ENCODE peak calls at places on chromosomes 4 and X, in nine cellular contexts. Z is Caco-2; O is GM23248; W is thyroid gland; Y is HL-60; S is tibial nerve; K is OCI-LY7; X is foreskin fibroblast; E is CD8-positive, alpha-beta T cell. L is an unnamed sample.

GRCh38 chr4:121034010-121034409 is 38.3 kb downstream of the NDNF start:
- DNase-seq in Z (no peak), O (peak), W (peak), Y (peak), S (peak), K (no peak), X (peak), E (no peak), L (peak)

GRCh38 chrX:123920065-123920785 is 41.3 kb upstream of the STAG2 start:
- DNase-seq in Z (no peak), O (peak), W (no peak), Y (no peak), S (no peak), K (no peak), X (peak), E (no peak), L (peak)

GRCh38 chr4:156894234-156894633 is 77.4 kb downstream of the PDGFC start:
- DNase-seq in Z (no peak), O (no peak), W (no peak), Y (no peak), S (no peak), K (no peak), X (no peak), E (no peak), L (no peak)

GRCh38 chrX:115372026-115372610 is 82.6 kb downstream of the LUZP4 start:
- DNase-seq in Z (no peak), O (peak), W (no peak), Y (no peak), S (no peak), K (no peak), X (peak), E (no peak), L (no peak)

GRCh38 chr4:102829803-102830202 is 2.5 kb upstream of the UBE2D3 start:
- DNase-seq in Z (no peak), O (no peak), W (no peak), Y (no peak), S (no peak), K (no peak), X (no peak), E (no peak), L (no peak)

GRCh38 chr4:31235961-31236360 is 515.8 kb downstream of the PCDH7 start:
- DNase-seq in Z (no peak), O (no peak), W (no peak), Y (no peak), S (no peak), K (no peak), X (no peak), E (no peak), L (no peak)

GRCh38 chr4:76074995-76075600 is 589 bp downstream of the ART3 start:
- DNase-seq in Z (no peak), O (no peak), W (no peak), Y (no peak), S (no peak), K (no peak), X (no peak), E (no peak), L (no peak)

GRCh38 chrX:10636337-10636736 is 16.0 kb upstream of the MID1 start:
- DNase-seq in Z (no peak), O (peak), W (peak), Y (no peak), S (peak), K (no peak), X (peak), E (no peak), L (no peak)

GRCh38 chr4:3799496-3799895 is 33.3 kb downstream of the ADRA2C start:
- DNase-seq in Z (no peak), O (no peak), W (no peak), Y (no peak), S (no peak), K (no peak), X (no peak), E (no peak), L (no peak)

GRCh38 chr4:57147335-57148060 is 37.3 kb upstream of the IGFBP7 start:
- DNase-seq in Z (no peak), O (peak), W (no peak), Y (no peak), S (no peak), K (no peak), X (peak), E (no peak), L (no peak)

GRCh38 chr4:95572304-95572991 is 23.7 kb upstream of the UNC5C start:
- DNase-seq in Z (no peak), O (no peak), W (peak), Y (peak), S (peak), K (no peak), X (no peak), E (no peak), L (no peak)

GRCh38 chr4:7217453-7218310 is 25.3 kb downstream of the SORCS2 start:
- DNase-seq in Z (peak), O (peak), W (no peak), Y (no peak), S (no peak), K (no peak), X (no peak), E (no peak), L (no peak)

GRCh38 chr4:20624783-20625364 is 75.4 kb upstream of the PACRGL start:
- DNase-seq in Z (peak), O (no peak), W (no peak), Y (no peak), S (no peak), K (no peak), X (peak), E (no peak), L (no peak)

GRCh38 chr4:54703182-54703581 is 45.4 kb downstream of the KIT start:
- DNase-seq in Z (no peak), O (no peak), W (no peak), Y (no peak), S (no peak), K (no peak), X (no peak), E (no peak), L (no peak)

GRCh38 chr4:61445374-61446063 is 245.4 kb downstream of the ADGRL3 start:
- DNase-seq in Z (no peak), O (no peak), W (no peak), Y (no peak), S (no peak), K (no peak), X (no peak), E (no peak), L (no peak)

GRCh38 chrX:77668391-77669237 is 117.4 kb downstream of the ATRX start:
- DNase-seq in Z (no peak), O (peak), W (no peak), Y (peak), S (no peak), K (no peak), X (peak), E (no peak), L (peak)

GRCh38 chr4:156294577-156294976 is 340.9 kb upstream of the CTSO start:
- DNase-seq in Z (no peak), O (peak), W (no peak), Y (peak), S (no peak), K (no peak), X (peak), E (no peak), L (peak)

GRCh38 chr4:56618734-56619133 is 62.4 kb downstream of the HOPX start:
- DNase-seq in Z (no peak), O (no peak), W (no peak), Y (no peak), S (no peak), K (no peak), X (no peak), E (no peak), L (no peak)

GRCh38 chr4:105060628-105061027 is 86.0 kb upstream of the TET2 start:
- DNase-seq in Z (no peak), O (no peak), W (no peak), Y (peak), S (no peak), K (no peak), X (no peak), E (no peak), L (peak)
- H3K4me3 ChIP-seq in Z (no peak), O (no peak), W (no peak), Y (no peak), S (no peak), K (no peak), X (no peak), E (no peak), L (no peak)

GRCh38 chr4:71752383-71753042 is 31.4 kb downstream of the GC start:
- DNase-seq in Z (no peak), O (no peak), W (no peak), Y (no peak), S (no peak), K (no peak), X (no peak), E (no peak), L (no peak)
- H3K4me3 ChIP-seq in Z (no peak), O (no peak), W (no peak), Y (no peak), S (no peak), K (no peak), X (no peak), E (no peak), L (no peak)

GRCh38 chr4:173403051-173403450 is 4.1 kb upstream of the SCRG1 start:
- DNase-seq in Z (no peak), O (peak), W (no peak), Y (no peak), S (no peak), K (no peak), X (peak), E (no peak), L (no peak)

GRCh38 chr4:173404296-173404865 is 5.5 kb upstream of the SCRG1 start:
- DNase-seq in Z (no peak), O (no peak), W (no peak), Y (no peak), S (no peak), K (no peak), X (no peak), E (no peak), L (no peak)

GRCh38 chr4:173398251-173398650 is 665 bp downstream of the SCRG1 start:
- DNase-seq in Z (no peak), O (peak), W (no peak), Y (no peak), S (no peak), K (no peak), X (no peak), E (no peak), L (no peak)

GRCh38 chr4:173397604-173398003 is 1.3 kb downstream of the SCRG1 start:
- DNase-seq in Z (no peak), O (no peak), W (no peak), Y (no peak), S (no peak), K (no peak), X (no peak), E (no peak), L (no peak)

GRCh38 chr4:173399016-173399415 is at the start of gene SCRG1:
- DNase-seq in Z (no peak), O (no peak), W (no peak), Y (no peak), S (peak), K (no peak), X (no peak), E (no peak), L (no peak)
- H3K4me3 ChIP-seq in Z (no peak), O (no peak), W (no peak), Y (no peak), S (no peak), K (no peak), X (no peak), E (no peak), L (no peak)

GRCh38 chr4:182879913-182880312 is 37.3 kb downstream of the DCTD start:
- DNase-seq in Z (no peak), O (no peak), W (no peak), Y (no peak), S (no peak), K (no peak), X (no peak), E (no peak), L (no peak)

GRCh38 chr4:182878633-182879495 is 38.3 kb downstream of the DCTD start:
- DNase-seq in Z (no peak), O (no peak), W (no peak), Y (no peak), S (no peak), K (no peak), X (no peak), E (no peak), L (no peak)

GRCh38 chr4:182881928-182882327 is 35.3 kb downstream of the DCTD start:
- DNase-seq in Z (no peak), O (no peak), W (peak), Y (no peak), S (no peak), K (no peak), X (peak), E (no peak), L (peak)

GRCh38 chr4:182883351-182883750 is 33.8 kb downstream of the DCTD start:
- DNase-seq in Z (no peak), O (no peak), W (no peak), Y (no peak), S (no peak), K (no peak), X (no peak), E (no peak), L (no peak)

DNA sequence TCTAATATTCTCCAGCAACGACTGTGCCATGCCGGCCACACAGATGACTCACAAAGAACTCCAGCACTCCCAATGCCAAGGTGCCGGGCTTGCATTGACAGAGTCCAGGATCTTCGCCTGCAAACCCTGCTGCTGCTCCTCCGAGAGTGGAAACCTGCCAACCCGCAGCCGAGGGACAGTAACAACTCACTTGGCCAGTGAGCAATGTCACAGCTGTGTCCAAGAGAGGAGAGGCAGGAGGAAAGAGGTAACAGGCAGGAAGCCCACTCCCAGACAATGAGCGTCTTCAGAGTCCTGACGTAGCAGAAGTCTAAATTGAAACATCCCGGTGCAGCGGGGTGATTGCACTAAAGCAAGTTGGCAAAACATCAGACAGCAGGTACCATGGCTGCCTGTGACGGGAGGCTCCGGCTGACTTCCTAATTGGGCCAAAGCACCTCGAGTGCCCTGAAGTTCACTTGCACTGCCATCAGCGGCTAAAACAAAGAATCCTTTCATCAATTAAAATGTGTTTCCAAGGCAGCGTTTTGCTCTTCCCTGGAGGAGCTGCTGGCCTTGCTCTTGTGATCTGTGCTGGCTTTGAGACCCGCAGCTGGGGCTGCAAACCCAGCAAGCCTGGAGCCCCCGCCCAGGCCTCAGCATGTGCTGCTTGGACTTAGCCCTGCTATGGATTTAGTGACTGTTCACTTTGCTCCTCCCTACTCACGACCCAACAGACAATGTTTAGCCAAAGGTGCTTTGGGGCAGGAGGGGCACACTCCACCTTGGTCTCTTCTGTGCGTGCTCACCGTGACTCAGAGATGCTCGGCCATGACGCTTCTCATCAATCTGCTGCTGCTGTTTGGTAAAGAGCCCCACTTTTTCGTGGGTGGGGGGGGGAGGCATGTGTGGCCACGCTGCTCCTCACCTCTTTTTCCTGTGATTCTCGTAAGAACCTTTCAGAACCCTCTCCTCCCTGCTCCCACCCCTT is 36.5 kb downstream of the DCTD start:
- DNase-seq in Z (no peak), O (no peak), W (peak), Y (no peak), S (no peak), K (no peak), X (no peak), E (no peak), L (peak)
- H3K4me3 ChIP-seq in Z (no peak), O (no peak), W (no peak), Y (no peak), S (no peak), K (no peak), X (no peak), E (no peak), L (peak)

GRCh38 chr4:13531609-13531998 is 12.7 kb downstream of the NKX3-2 start:
- DNase-seq in Z (no peak), O (no peak), W (no peak), Y (no peak), S (no peak), K (no peak), X (no peak), E (no peak), L (no peak)
- H3K4me3 ChIP-seq in Z (no peak), O (no peak), W (no peak), Y (no peak), S (no peak), K (no peak), X (no peak), E (no peak), L (no peak)

DNA sequence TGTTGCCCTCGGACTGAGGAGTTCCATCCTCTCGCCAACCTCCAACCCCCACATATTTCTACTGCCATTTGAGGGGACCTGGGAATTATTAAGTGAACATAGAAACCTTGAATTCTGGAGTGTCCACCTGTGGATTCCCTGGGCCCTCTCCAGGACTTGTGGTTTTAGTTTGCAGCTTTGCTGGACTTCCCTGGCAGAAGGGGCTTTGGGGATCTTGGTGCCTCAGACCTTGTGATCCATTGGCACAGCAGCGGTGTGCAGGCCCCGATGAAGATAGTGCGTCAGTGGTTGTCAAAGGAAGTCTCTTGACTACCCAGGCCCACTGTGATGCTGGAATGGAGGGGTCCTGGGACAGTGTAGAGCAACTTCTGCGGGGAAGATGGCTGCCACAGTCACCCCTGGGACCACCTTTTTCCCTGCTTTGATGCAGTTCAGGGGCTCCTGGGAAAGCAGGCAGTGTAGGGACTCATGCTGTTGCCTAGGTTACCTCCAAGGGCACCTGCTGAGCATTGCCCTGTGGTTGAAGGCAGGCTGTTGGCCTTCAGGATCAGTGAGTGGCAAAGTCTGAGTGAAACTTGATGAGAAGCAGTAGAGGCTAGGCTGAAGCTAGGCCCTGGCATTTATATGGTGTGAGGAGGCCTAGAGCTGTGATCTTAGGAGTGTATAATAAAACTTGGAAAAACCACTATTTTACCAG is 2.1 kb downstream of the SLC16A2 start:
- DNase-seq in Z (no peak), O (peak), W (no peak), Y (no peak), S (no peak), K (no peak), X (no peak), E (no peak), L (no peak)
- H3K4me3 ChIP-seq in Z (no peak), O (peak), W (no peak), Y (no peak), S (no peak), K (no peak), X (peak), E (no peak), L (peak)

GRCh38 chr4:66640216-66640615 is 905.1 kb downstream of the CENPC start:
- DNase-seq in Z (no peak), O (no peak), W (no peak), Y (no peak), S (no peak), K (no peak), X (no peak), E (no peak), L (no peak)
- H3K4me3 ChIP-seq in Z (no peak), O (no peak), W (no peak), Y (no peak), S (no peak), K (no peak), X (no peak), E (no peak), L (no peak)

L was measured in astrocyte of the cerebellum.